ENCODE peak calls at places on chromosomes 5 and 9, in ten cellular contexts. F is iris pigment epithelial cell; N is Right ventricle myocardium inferior; Z is NCI-H2107; W is activated CD8-positive, alpha-beta T cell treated with anti-CD3 and anti-CD28 coated beads for 36 hours; J is stimulated activated CD4-positive, alpha-beta T cell treated with anti-CD3 and anti-CD28 coated beads, Interleukin-2, amount 100 ng/mL, for 48 hours; T is EH; E is trophoblast cell; A is activated naive CD4-positive, alpha-beta T cell; M is substantia nigra. B is an unnamed sample.

GRCh38 chr5:102762095-102762534 is 7.0 kb downstream of the PAM start:
- DNase-seq in F (peak), N (no peak), Z (no peak), W (no peak), J (no peak), T (peak), E (peak), A (no peak), M (no peak), B (peak)

GRCh38 chr9:7117676-7118561 is 360.1 kb downstream of the KDM4C start:
- DNase-seq in F (peak), N (no peak), Z (no peak), W (no peak), J (no peak), T (peak), E (peak), A (no peak), M (no peak), B (peak)

GRCh38 chr5:177113566-177114424 is 19.8 kb upstream of the NSD1 start:
- DNase-seq in F (peak), N (peak), Z (no peak), W (peak), J (peak), T (peak), E (peak), A (peak), M (peak), B (peak)

GRCh38 chr5:6370580-6370979 is 7.8 kb downstream of the MED10 start:
- DNase-seq in F (no peak), N (no peak), Z (no peak), W (no peak), J (no peak), T (no peak), E (no peak), A (no peak), M (no peak), B (no peak)

GRCh38 chr9:94611638-94612068 is 18.0 kb upstream of the FBP2 start:
- DNase-seq in F (no peak), N (no peak), Z (no peak), W (peak), J (peak), T (no peak), E (no peak), A (no peak), M (no peak), B (no peak)

GRCh38 chr5:181088289-181088688 is 42.7 kb downstream of the OR2V1 start:
- DNase-seq in F (peak), N (no peak), Z (no peak), W (peak), J (no peak), T (no peak), E (peak), A (no peak), M (no peak), B (peak)

GRCh38 chr9:115672477-115673316 is 480.9 kb upstream of the PAPPA start:
- DNase-seq in F (peak), N (no peak), Z (no peak), W (no peak), J (no peak), T (peak), E (peak), A (no peak), M (no peak), B (peak)

GRCh38 chr9:80041821-80042220 is 470.1 kb downstream of the TLE4 start:
- DNase-seq in F (no peak), N (no peak), Z (no peak), W (no peak), J (no peak), T (no peak), E (peak), A (no peak), M (no peak), B (no peak)

GRCh38 chr5:71810456-71811181 is 91.5 kb downstream of the CARTPT start:
- DNase-seq in F (no peak), N (no peak), Z (no peak), W (no peak), J (no peak), T (no peak), E (no peak), A (no peak), M (no peak), B (no peak)

GRCh38 chr5:167460449-167461020 is 830.9 kb upstream of the WWC1 start:
- DNase-seq in F (no peak), N (no peak), Z (no peak), W (no peak), J (no peak), T (no peak), E (no peak), A (no peak), M (no peak), B (no peak)

GRCh38 chr5:103617913-103618312 is 55.3 kb upstream of the NUDT12 start:
- DNase-seq in F (no peak), N (no peak), Z (no peak), W (no peak), J (no peak), T (no peak), E (no peak), A (no peak), M (no peak), B (no peak)

GRCh38 chr9:73259086-73259696 is 107.5 kb downstream of the ANXA1 start:
- DNase-seq in F (no peak), N (no peak), Z (no peak), W (no peak), J (no peak), T (no peak), E (no peak), A (no peak), M (no peak), B (no peak)

GRCh38 chr9:136225366-136225747 is 20.3 kb downstream of the QSOX2 start:
- DNase-seq in F (no peak), N (peak), Z (no peak), W (no peak), J (no peak), T (no peak), E (no peak), A (no peak), M (no peak), B (no peak)

GRCh38 chr9:128715436-128715750 is 8.5 kb downstream of the ZDHHC12 start:
- DNase-seq in F (no peak), N (peak), Z (no peak), W (no peak), J (no peak), T (no peak), E (no peak), A (no peak), M (no peak), B (no peak)

GRCh38 chr9:20048985-20049384 is 260.1 kb upstream of the SLC24A2 start:
- DNase-seq in F (no peak), N (no peak), Z (no peak), W (no peak), J (no peak), T (no peak), E (no peak), A (no peak), M (no peak), B (no peak)

GRCh38 chr5:75648712-75649111 is 37.5 kb downstream of the ANKDD1B start:
- DNase-seq in F (no peak), N (no peak), Z (no peak), W (peak), J (no peak), T (no peak), E (no peak), A (no peak), M (no peak), B (no peak)

GRCh38 chr9:23821400-23822181 is 4.4 kb downstream of the ELAVL2 start:
- DNase-seq in F (no peak), N (peak), Z (no peak), W (no peak), J (no peak), T (no peak), E (no peak), A (no peak), M (no peak), B (no peak)

GRCh38 chr5:137563646-137564474 is 64.7 kb upstream of the SPOCK1 start:
- DNase-seq in F (peak), N (no peak), Z (no peak), W (no peak), J (no peak), T (peak), E (peak), A (no peak), M (no peak), B (peak)

GRCh38 chr9:128470560-128470959 is 14.8 kb downstream of the ODF2 start:
- DNase-seq in F (peak), N (no peak), Z (no peak), W (peak), J (no peak), T (peak), E (no peak), A (no peak), M (no peak), B (peak)

GRCh38 chr5:91076138-91076537 is 307.0 kb downstream of the ARRDC3 start:
- DNase-seq in F (no peak), N (no peak), Z (no peak), W (no peak), J (no peak), T (peak), E (no peak), A (no peak), M (no peak), B (peak)

GRCh38 chr5:165108809-165109208 is 1603.4 kb downstream of the MAT2B start:
- DNase-seq in F (no peak), N (no peak), Z (no peak), W (no peak), J (no peak), T (no peak), E (no peak), A (no peak), M (no peak), B (no peak)

GRCh38 chr5:2895196-2895595 is 143.7 kb upstream of the IRX2 start:
- DNase-seq in F (no peak), N (no peak), Z (no peak), W (no peak), J (no peak), T (no peak), E (no peak), A (no peak), M (no peak), B (no peak)

GRCh38 chr9:130927995-130928900 is 10.8 kb downstream of the FIBCD1 start:
- DNase-seq in F (peak), N (peak), Z (no peak), W (no peak), J (no peak), T (peak), E (no peak), A (no peak), M (no peak), B (peak)

GRCh38 chr5:80408475-80408875 is 611 bp downstream of the ZFYVE16 start:
- DNase-seq in F (peak), N (peak), Z (no peak), W (peak), J (no peak), T (peak), E (peak), A (no peak), M (no peak), B (peak)

GRCh38 chr5:106258591-106259125 is 1412.1 kb downstream of the EFNA5 start:
- DNase-seq in F (peak), N (no peak), Z (no peak), W (no peak), J (no peak), T (peak), E (peak), A (no peak), M (no peak), B (peak)

GRCh38 chr5:135502836-135503520 is 32.8 kb downstream of the NEUROG1 start:
- DNase-seq in F (no peak), N (no peak), Z (no peak), W (no peak), J (no peak), T (no peak), E (no peak), A (no peak), M (no peak), B (no peak)

GRCh38 chr9:127742435-127743088 is 7.5 kb upstream of the TOR2A start:
- DNase-seq in F (no peak), N (no peak), Z (no peak), W (no peak), J (no peak), T (peak), E (peak), A (no peak), M (peak), B (no peak)

GRCh38 chr9:40884072-40884901 is 244.2 kb downstream of the FOXD4L6 start:
- DNase-seq in F (no peak), N (no peak), Z (no peak), W (no peak), J (no peak), T (no peak), E (no peak), A (no peak), M (no peak), B (no peak)

GRCh38 chr5:113038714-113039113 is 62.1 kb downstream of the DCP2 start:
- DNase-seq in F (peak), N (no peak), Z (no peak), W (no peak), J (no peak), T (peak), E (peak), A (no peak), M (no peak), B (peak)

B was measured in HCEC 1CT.